ENCODE peak calls at places on chromosomes 11 and 22, in four cellular contexts. One of them, this sample, is unnamed.

GRCh38 chr11:128422576-128423370 is 164.6 kb downstream of the ETS1 start:
- DNase-seq in lower leg skin: no peak
- DNase-seq in globus pallidus: no peak
- DNase-seq in T47D: no peak
- DNase-seq in this sample: no peak

GRCh38 chr11:68803766-68804165 is 38.0 kb downstream of the CPT1A start:
- DNase-seq in lower leg skin: no peak
- DNase-seq in T47D: no peak
- DNase-seq in globus pallidus: no peak
- DNase-seq in this sample: no peak

GRCh38 chr11:128776434-128777284 is 82.8 kb downstream of the FLI1 start:
- DNase-seq in T47D: no peak
- DNase-seq in globus pallidus: no peak
- DNase-seq in lower leg skin: peak; percentile 80
- DNase-seq in this sample: peak; percentile 68

GRCh38 chr11:33062137-33062536 is 22.8 kb downstream of the TCP11L1 start:
- DNase-seq in lower leg skin: no peak
- DNase-seq in T47D: no peak
- DNase-seq in globus pallidus: no peak
- DNase-seq in this sample: no peak

GRCh38 chr11:27296406-27296994 is 66.5 kb downstream of the CCDC34 start:
- DNase-seq in T47D: peak; percentile 31
- DNase-seq in globus pallidus: no peak
- DNase-seq in lower leg skin: no peak
- DNase-seq in this sample: no peak

GRCh38 chr11:46305295-46305694 is 27.8 kb downstream of the CREB3L1 start:
- DNase-seq in lower leg skin: no peak
- DNase-seq in T47D: no peak
- DNase-seq in globus pallidus: no peak
- DNase-seq in this sample: no peak

GRCh38 chr11:93116641-93117577 is 80.9 kb downstream of the SLC36A4 start:
- DNase-seq in lower leg skin: no peak
- DNase-seq in T47D: no peak
- DNase-seq in globus pallidus: no peak
- DNase-seq in this sample: no peak

GRCh38 chr11:61888043-61888442 is 3.3 kb downstream of the FADS3 start:
- DNase-seq in T47D: no peak
- DNase-seq in lower leg skin: peak; percentile 94
- DNase-seq in globus pallidus: no peak
- DNase-seq in this sample: peak; percentile 94

GRCh38 chr22:38190581-38190980 is 9.0 kb upstream of the PLA2G6 start:
- DNase-seq in lower leg skin: no peak
- DNase-seq in globus pallidus: no peak
- DNase-seq in T47D: no peak
- DNase-seq in this sample: no peak

GRCh38 chr11:73996161-73996747 is 12.6 kb downstream of the UCP3 start:
- DNase-seq in lower leg skin: no peak
- DNase-seq in globus pallidus: no peak
- DNase-seq in T47D: no peak
- DNase-seq in this sample: no peak

GRCh38 chr11:117045956-117046355 is 52.3 kb downstream of the SIK3 start:
- DNase-seq in T47D: no peak
- DNase-seq in lower leg skin: no peak
- DNase-seq in globus pallidus: peak; percentile 96
- DNase-seq in this sample: no peak

GRCh38 chr11:46119352-46120216 is 1.7 kb downstream of the PHF21A start:
- DNase-seq in globus pallidus: peak; percentile 69
- DNase-seq in T47D: no peak
- DNase-seq in lower leg skin: no peak
- DNase-seq in this sample: no peak

GRCh38 chr11:86291466-86292262 is 10.4 kb upstream of the HIKESHI start:
- DNase-seq in T47D: peak; percentile 21
- DNase-seq in globus pallidus: peak; percentile 31
- DNase-seq in lower leg skin: no peak
- DNase-seq in this sample: no peak

GRCh38 chr11:102139081-102139498 is 28.8 kb downstream of the YAP1 start:
- DNase-seq in T47D: no peak
- DNase-seq in globus pallidus: no peak
- DNase-seq in lower leg skin: no peak
- DNase-seq in this sample: no peak

GRCh38 chr22:19287889-19288288 is 3.6 kb downstream of the CLTCL1 start:
- DNase-seq in globus pallidus: no peak
- DNase-seq in lower leg skin: no peak
- DNase-seq in T47D: no peak
- DNase-seq in this sample: no peak